ENCODE peak calls at places on chromosomes 5 and 9, in ten cellular contexts. U, W, D, N, H, K, J, V, S and I are unnamed samples.

GRCh38 chr9:20437466-20437865 is 184.8 kb downstream of the MLLT3 start:
- DNase-seq in U (no peak), W (no peak), D (peak; percentile 48), N (no peak), H (no peak), K (no peak), J (no peak), V (peak; percentile 74), S (no peak), I (no peak)

GRCh38 chr9:135243201-135244190 is 156.0 kb downstream of the OLFM1 start:
- DNase-seq in U (no peak), W (no peak), D (no peak), N (no peak), H (no peak), K (peak; percentile 34), J (peak; percentile 17), V (no peak), S (no peak), I (no peak)

GRCh38 chr5:89428624-89429023 is 545.6 kb upstream of the MEF2C start:
- DNase-seq in U (no peak), W (no peak), D (no peak), N (no peak), H (no peak), K (no peak), J (no peak), V (no peak), S (no peak), I (peak; percentile 21)

GRCh38 chr9:82456621-82457020 is 468.0 kb downstream of the SPATA31D1 start:
- DNase-seq in U (no peak), W (peak; percentile 50), D (no peak), N (no peak), H (no peak), K (no peak), J (no peak), V (peak; percentile 65), S (no peak), I (peak; percentile 71)

GRCh38 chr9:18542837-18543405 is 69.0 kb downstream of the ADAMTSL1 start:
- DNase-seq in U (no peak), W (peak; percentile 32), D (peak; percentile 41), N (no peak), H (no peak), K (no peak), J (no peak), V (peak; percentile 83), S (no peak), I (no peak)

GRCh38 chr5:2756764-2757163 is 5.3 kb upstream of the IRX2 start:
- DNase-seq in U (no peak), W (no peak), D (no peak), N (no peak), H (peak; percentile 53), K (no peak), J (no peak), V (no peak), S (no peak), I (no peak)

GRCh38 chr9:128683340-128684064 is 5.5 kb upstream of the SET start:
- DNase-seq in U (peak; percentile 94), W (peak; percentile 86), D (peak; percentile 80), N (peak; percentile 74), H (no peak), K (peak; percentile 74), J (peak; percentile 53), V (no peak), S (peak; percentile 55), I (peak; percentile 87)

GRCh38 chr9:19424176-19424779 is 15.5 kb downstream of the ACER2 start:
- DNase-seq in U (no peak), W (no peak), D (peak; percentile 74), N (no peak), H (no peak), K (no peak), J (no peak), V (peak; percentile 34), S (no peak), I (no peak)

GRCh38 chr9:4423207-4423610 is 67.1 kb upstream of the SLC1A1 start:
- DNase-seq in U (peak; percentile 28), W (no peak), D (no peak), N (no peak), H (no peak), K (no peak), J (no peak), V (no peak), S (no peak), I (no peak)

GRCh38 chr5:74241751-74242140 is 398.8 kb downstream of the ENC1 start:
- DNase-seq in U (no peak), W (peak; percentile 97), D (no peak), N (no peak), H (no peak), K (no peak), J (no peak), V (peak; percentile 48), S (no peak), I (peak; percentile 98)

GRCh38 chr5:69367697-69368279 is 1.5 kb downstream of the AK6 start:
- DNase-seq in U (no peak), W (no peak), D (no peak), N (no peak), H (no peak), K (no peak), J (no peak), V (no peak), S (no peak), I (no peak)

GRCh38 chr5:55176176-55176818 is 3.3 kb upstream of the CDC20B start:
- DNase-seq in U (peak; percentile 94), W (peak; percentile 53), D (no peak), N (peak; percentile 76), H (no peak), K (peak; percentile 52), J (peak; percentile 28), V (no peak), S (peak; percentile 70), I (peak; percentile 23)

GRCh38 chr9:91720746-91721705 is 229.0 kb downstream of the ROR2 start:
- DNase-seq in U (peak; percentile 56), W (no peak), D (no peak), N (no peak), H (no peak), K (no peak), J (no peak), V (no peak), S (no peak), I (no peak)

GRCh38 chr5:180035532-180035931 is 36.0 kb downstream of the RNF130 start:
- DNase-seq in U (no peak), W (no peak), D (no peak), N (no peak), H (no peak), K (no peak), J (no peak), V (no peak), S (no peak), I (no peak)

GRCh38 chr9:110115868-110116542 is 92.0 kb downstream of the C9orf152 start:
- DNase-seq in U (no peak), W (peak; percentile 58), D (peak; percentile 89), N (no peak), H (peak; percentile 16), K (no peak), J (no peak), V (peak; percentile 76), S (peak; percentile 49), I (peak; percentile 78)

GRCh38 chr9:110115341-110115820 is 92.6 kb downstream of the C9orf152 start:
- DNase-seq in U (no peak), W (peak; percentile 14), D (peak; percentile 75), N (no peak), H (peak; percentile 74), K (no peak), J (peak; percentile 61), V (peak; percentile 57), S (no peak), I (no peak)

GRCh38 chr9:110116543-110116885 is 91.4 kb downstream of the C9orf152 start:
- DNase-seq in U (no peak), W (peak; percentile 86), D (peak; percentile 95), N (no peak), H (peak; percentile 63), K (no peak), J (no peak), V (peak; percentile 85), S (peak; percentile 74), I (peak; percentile 86)

GRCh38 chr9:110114086-110114887 is 93.7 kb downstream of the C9orf152 start:
- DNase-seq in U (no peak), W (peak; percentile 72), D (no peak), N (no peak), H (peak; percentile 8), K (no peak), J (no peak), V (no peak), S (no peak), I (peak; percentile 46)

GRCh38 chr9:110114888-110115259 is 93.1 kb downstream of the C9orf152 start:
- DNase-seq in U (no peak), W (no peak), D (peak; percentile 87), N (no peak), H (no peak), K (no peak), J (no peak), V (no peak), S (no peak), I (no peak)
- TF ChIP-seq CTCF in U (no peak), W (no peak), D (peak; percentile 1), N (no peak), H (no peak), K (no peak), J (no peak), V (no peak), S (no peak), I (no peak)

DNA sequence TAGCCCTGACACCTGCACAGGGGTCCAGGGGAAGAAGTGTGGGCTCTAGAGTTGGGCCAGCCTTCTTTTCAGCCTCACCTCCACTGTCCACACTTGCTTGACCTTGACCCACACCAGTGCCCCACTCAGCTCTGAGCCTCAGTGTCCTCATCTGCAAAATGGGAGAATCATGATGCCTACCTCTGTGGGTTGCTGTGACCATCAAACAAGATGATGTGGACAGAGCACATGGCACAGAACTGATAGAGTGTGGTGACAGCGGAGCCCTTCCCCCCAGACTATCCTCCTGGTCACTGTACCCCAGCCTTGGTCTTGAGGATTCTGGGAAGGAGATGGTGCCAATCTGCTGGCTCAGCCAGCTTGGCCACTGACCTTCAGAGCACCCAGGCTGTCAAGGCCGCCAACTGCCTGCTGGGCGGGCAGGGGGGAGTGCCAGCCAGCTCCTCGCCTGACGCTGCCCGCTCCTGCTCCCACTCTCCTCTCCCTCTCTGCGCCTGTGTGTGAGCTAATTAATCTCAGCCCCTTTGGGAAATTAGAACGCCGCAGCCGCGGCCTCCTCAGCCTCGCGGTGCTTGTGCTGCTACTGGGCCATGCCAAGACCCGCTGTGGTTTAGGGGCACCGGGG is 16.7 kb downstream of the CXXC5 start:
- DNase-seq in U (no peak), W (no peak), D (no peak), N (no peak), H (no peak), K (no peak), J (peak; percentile 71), V (no peak), S (no peak), I (no peak)
- H3K4me3 ChIP-seq in U (no peak overlapping the region), W (no peak overlapping the region), D (no peak overlapping the region), N (no peak overlapping the region), H (peak overlapping the region; percentile 19), K (no peak overlapping the region), J (no peak overlapping the region), V (no peak overlapping the region), S (no peak overlapping the region), I (no peak overlapping the region)

GRCh38 chr9:125472926-125473701 is 211.5 kb downstream of the GAPVD1 start:
- DNase-seq in U (peak; percentile 51), W (no peak), D (peak; percentile 83), N (no peak), H (peak; percentile 54), K (no peak), J (peak; percentile 52), V (peak; percentile 88), S (no peak), I (peak; percentile 18)
- TF ChIP-seq CTCF in U (no peak), W (no peak), D (peak; percentile 18), N (no peak), H (no peak), K (no peak), J (no peak), V (no peak), S (no peak), I (no peak)

GRCh38 chr9:112535811-112536210 is 49.2 kb downstream of the KIAA1958 start:
- DNase-seq in U (no peak), W (no peak), D (peak; percentile 33), N (no peak), H (no peak), K (no peak), J (no peak), V (peak; percentile 65), S (no peak), I (no peak)
- H3K4me3 ChIP-seq in U (no peak overlapping the region), W (no peak overlapping the region), D (no peak overlapping the region), N (no peak overlapping the region), H (no peak overlapping the region), K (no peak overlapping the region), J (no peak overlapping the region), V (no peak overlapping the region), S (no peak overlapping the region), I (no peak overlapping the region)